ENCODE peak calls at places on chromosomes 12 and 14, in five cellular contexts. K is heart left ventricle, V is IMR-90, C is pancreas, A is PC-9. Q is an unnamed sample. For H3K9me3, the result is how much of the 10 kb centered on the place peaks cover.

GRCh38 chr12:90938451-90938850 is 16.5 kb downstream of the CCER1 start:
- DNase-seq in K (no peak), V (peak), C (no peak), A (peak), Q (no peak)

GRCh38 chr12:49340095-49340870 is 3.3 kb upstream of the C1QL4 start:
- DNase-seq in K (no peak), V (no peak), C (no peak), A (no peak), Q (no peak)

GRCh38 chr12:125871811-125872594 is 806.8 kb downstream of the AACS start:
- DNase-seq in K (peak), V (no peak), C (no peak), A (no peak), Q (no peak)

GRCh38 chr12:96219700-96220206 is 25.6 kb downstream of the ELK3 start:
- DNase-seq in K (no peak), V (peak), C (no peak), A (peak), Q (no peak)

GRCh38 chr12:115572440-115572839 is 705.1 kb downstream of the MED13L start:
- DNase-seq in K (no peak), V (peak), C (no peak), A (no peak), Q (no peak)

GRCh38 chr12:2395352-2395977 is 342.7 kb downstream of the CACNA1C start:
- DNase-seq in K (no peak), V (peak), C (no peak), A (peak), Q (no peak)

GRCh38 chr12:84986586-84986985 is 49.5 kb downstream of the TSPAN19 start:
- DNase-seq in K (no peak), V (peak), C (no peak), A (no peak), Q (no peak)

GRCh38 chr12:56299308-56299852 is 750 bp downstream of the CS start:
- DNase-seq in K (no peak), V (peak), C (no peak), A (no peak), Q (peak)

GRCh38 chr14:36996133-36996856 is 176.1 kb downstream of the SLC25A21 start:
- DNase-seq in K (no peak), V (peak), C (no peak), A (peak), Q (no peak)

GRCh38 chr12:50597200-50598195 is 92.7 kb downstream of the DIP2B start:
- DNase-seq in K (no peak), V (peak), C (no peak), A (no peak), Q (peak)

GRCh38 chr12:104866286-104866685 is 91.8 kb downstream of the SLC41A2 start:
- DNase-seq in K (no peak), V (peak), C (no peak), A (no peak), Q (no peak)

GRCh38 chr12:105659355-105660075 is 329.0 kb downstream of the C12orf75 start:
- DNase-seq in K (peak), V (no peak), C (no peak), A (peak), Q (no peak)

GRCh38 chr12:47770086-47770726 is 2.8 kb upstream of the SLC48A1 start:
- DNase-seq in K (no peak), V (peak), C (no peak), A (peak), Q (no peak)

GRCh38 chr12:37720846-37721245 is 595.7 kb upstream of the ALG10B start:
- DNase-seq in K (no peak), V (no peak), C (no peak), A (no peak), Q (no peak)
- H3K9me3 ChIP-seq in K (under half), V (under half), C (under half), A (under half), Q (under half)

GRCh38 chr12:62259311-62259992 is 752 bp upstream of the USP15 start:
- DNase-seq in K (no peak), V (no peak), C (no peak), A (no peak), Q (peak)
- TF ChIP-seq CTCF in K (no peak), V (no peak), C (no peak), A (no peak), Q (no peak)

GRCh38 chr12:26768611-26769603 is 64.1 kb downstream of the ITPR2 start:
- DNase-seq in K (no peak), V (no peak), C (no peak), A (peak), Q (no peak)
- H3K9me3 ChIP-seq in K (under half), V (under half), C (under half), A (under half), Q (under half)

GRCh38 chr14:104766863-104767633 is 14.1 kb downstream of the SIVA1 start:
- DNase-seq in K (no peak), V (no peak), C (peak), A (no peak), Q (no peak)
- TF ChIP-seq CTCF in K (no peak), V (no peak), C (no peak), A (no peak), Q (no peak)

Q was measured in CD4-positive, alpha-beta T cell.